ENCODE peak calls at places on chromosomes 5 and 9, in five cellular contexts. S is tibial nerve; X is progenitor cell of endocrine pancreas; P is NK-92 treated with Interleukin-12 subunit alpha and Interleukin-12 subunit beta, amount 100 ng/mL, for 24 hours; N is stimulated activated naive CD8-positive, alpha-beta T cell treated with anti-CD3 and anti-CD28 coated beads, Interleukin-15, Interleukin-2, amounts not matched to agents 100 U/mL and 50 U/mL, for 24 hours. D is an unnamed sample.

GRCh38 chr5:158553195-158553945 is 546.3 kb downstream of the EBF1 start:
- DNase-seq in S (peak), X (no peak), P (no peak), N (no peak), D (no peak)

GRCh38 chr5:103867857-103868598 is 305.4 kb upstream of the NUDT12 start:
- DNase-seq in S (no peak), X (no peak), P (no peak), N (no peak), D (no peak)

GRCh38 chr5:158061451-158061850 is 202.5 kb upstream of the CLINT1 start:
- DNase-seq in S (no peak), X (no peak), P (no peak), N (no peak), D (no peak)

GRCh38 chr9:92645041-92645440 is 24.9 kb downstream of the IPPK start:
- DNase-seq in S (no peak), X (no peak), P (no peak), N (no peak), D (no peak)

GRCh38 chr5:177312649-177313181 is 1.0 kb upstream of the MXD3 start:
- DNase-seq in S (no peak), X (no peak), P (peak), N (peak), D (no peak)

GRCh38 chr9:5113994-5114748 is 71.3 kb downstream of the INSL6 start:
- DNase-seq in S (no peak), X (no peak), P (no peak), N (no peak), D (peak)

GRCh38 chr9:96302021-96302420 is at the start of gene HSD17B3:
- DNase-seq in S (no peak), X (no peak), P (no peak), N (no peak), D (no peak)

GRCh38 chr9:108209132-108209700 is 646.6 kb downstream of the ACTL7B start:
- DNase-seq in S (no peak), X (no peak), P (no peak), N (no peak), D (no peak)

GRCh38 chr9:136532799-136533774 is 12.8 kb downstream of the NOTCH1 start:
- DNase-seq in S (no peak), X (no peak), P (no peak), N (peak), D (peak)

GRCh38 chr9:969693-970309 is 6.7 kb upstream of the DMRT3 start:
- DNase-seq in S (no peak), X (no peak), P (no peak), N (no peak), D (no peak)

GRCh38 chr5:139482050-139482889 is at the start of gene STING1:
- DNase-seq in S (peak), X (no peak), P (peak), N (peak), D (peak)

GRCh38 chr9:83220737-83221136 is 157.8 kb upstream of the RASEF start:
- DNase-seq in S (no peak), X (no peak), P (no peak), N (no peak), D (no peak)

GRCh38 chr9:14768561-14769234 is 46.2 kb upstream of the CER1 start:
- DNase-seq in S (peak), X (peak), P (no peak), N (no peak), D (no peak)

GRCh38 chr9:77744877-77745435 is 96.8 kb upstream of the GNA14 start:
- DNase-seq in S (no peak), X (no peak), P (no peak), N (no peak), D (no peak)

GRCh38 chr5:34687269-34688011 is 31.3 kb downstream of the RAI14 start:
- DNase-seq in S (no peak), X (no peak), P (no peak), N (no peak), D (no peak)

GRCh38 chr9:98369066-98369425 is 113.6 kb upstream of the TBC1D2 start:
- DNase-seq in S (no peak), X (no peak), P (no peak), N (no peak), D (no peak)

GRCh38 chr5:133344266-133344665 is 268.1 kb downstream of the FSTL4 start:
- DNase-seq in S (no peak), X (no peak), P (no peak), N (no peak), D (no peak)

GRCh38 chr5:156376751-156377150 is 49.8 kb downstream of the SGCD start:
- DNase-seq in S (no peak), X (no peak), P (no peak), N (no peak), D (no peak)

GRCh38 chr9:25700430-25700829 is 22.2 kb upstream of the TUSC1 start:
- DNase-seq in S (no peak), X (no peak), P (no peak), N (no peak), D (no peak)

GRCh38 chr5:58491216-58491892 is at the start of gene GAPT:
- DNase-seq in S (no peak), X (no peak), P (no peak), N (no peak), D (no peak)

GRCh38 chr5:128777052-128777451 is 188.2 kb upstream of the SLC27A6 start:
- DNase-seq in S (no peak), X (no peak), P (no peak), N (no peak), D (no peak)

GRCh38 chr5:11509793-11510192 is 394.5 kb downstream of the CTNND2 start:
- DNase-seq in S (no peak), X (no peak), P (no peak), N (no peak), D (no peak)